ENCODE peak calls at places on chromosomes 3 and 15, in nine cellular contexts. One of them, this sample, is unnamed.
A peak's percentile ranks its signal among the peaks of the same experiment; 100 is the strongest.

GRCh38 chr3:98962189-98962930 is 60.9 kb upstream of the DCBLD2 start:
- DNase-seq in suprapubic skin: no peak
- DNase-seq in K562: no peak
- DNase-seq in GM12878: no peak
- DNase-seq in upper lobe of left lung: no peak
- DNase-seq in stomach: no peak
- DNase-seq in transverse colon: no peak
- DNase-seq in SK-N-SH: no peak
- DNase-seq in HepG2: peak; percentile 52
- DNase-seq in this sample: no peak

GRCh38 chr3:67389176-67389575 is 265.2 kb downstream of the SUCLG2 start:
- DNase-seq in SK-N-SH: no peak
- DNase-seq in suprapubic skin: no peak
- DNase-seq in transverse colon: no peak
- DNase-seq in GM12878: peak; percentile 40
- DNase-seq in K562: no peak
- DNase-seq in HepG2: no peak
- DNase-seq in upper lobe of left lung: no peak
- DNase-seq in stomach: no peak
- DNase-seq in this sample: no peak

GRCh38 chr15:68503213-68503612 is 71.2 kb upstream of the ITGA11 start:
- DNase-seq in GM12878: no peak
- DNase-seq in HepG2: no peak
- DNase-seq in transverse colon: no peak
- DNase-seq in stomach: no peak
- DNase-seq in SK-N-SH: no peak
- DNase-seq in K562: no peak
- DNase-seq in upper lobe of left lung: peak; percentile 4
- DNase-seq in suprapubic skin: no peak
- DNase-seq in this sample: no peak

GRCh38 chr3:32961189-32961715 is 9.8 kb downstream of the CCR4 start:
- DNase-seq in K562: no peak
- DNase-seq in SK-N-SH: no peak
- DNase-seq in HepG2: no peak
- DNase-seq in stomach: no peak
- DNase-seq in suprapubic skin: no peak
- DNase-seq in transverse colon: no peak
- DNase-seq in GM12878: no peak
- DNase-seq in upper lobe of left lung: no peak
- DNase-seq in this sample: peak; percentile 60

GRCh38 chr15:77824361-77824985 is 191.8 kb upstream of the LINGO1 start:
- DNase-seq in HepG2: no peak
- DNase-seq in GM12878: no peak
- DNase-seq in upper lobe of left lung: no peak
- DNase-seq in K562: no peak
- DNase-seq in SK-N-SH: no peak
- DNase-seq in suprapubic skin: no peak
- DNase-seq in transverse colon: no peak
- DNase-seq in stomach: no peak
- DNase-seq in this sample: no peak

GRCh38 chr15:63458021-63458420 is 46.4 kb upstream of the USP3 start:
- DNase-seq in GM12878: no peak
- DNase-seq in SK-N-SH: no peak
- DNase-seq in upper lobe of left lung: no peak
- DNase-seq in transverse colon: no peak
- DNase-seq in suprapubic skin: peak; percentile 13
- DNase-seq in HepG2: no peak
- DNase-seq in stomach: no peak
- DNase-seq in K562: no peak
- DNase-seq in this sample: no peak

GRCh38 chr3:17023006-17023664 is 138.4 kb downstream of the PLCL2 start:
- DNase-seq in upper lobe of left lung: peak; percentile 28
- DNase-seq in HepG2: no peak
- DNase-seq in SK-N-SH: no peak
- DNase-seq in K562: no peak
- DNase-seq in stomach: no peak
- DNase-seq in GM12878: peak; percentile 56
- DNase-seq in suprapubic skin: no peak
- DNase-seq in transverse colon: no peak
- DNase-seq in this sample: no peak

GRCh38 chr3:134552776-134553175 is 66.9 kb downstream of the CEP63 start:
- DNase-seq in upper lobe of left lung: no peak
- DNase-seq in SK-N-SH: no peak
- DNase-seq in GM12878: no peak
- DNase-seq in K562: no peak
- DNase-seq in suprapubic skin: no peak
- DNase-seq in transverse colon: no peak
- DNase-seq in stomach: no peak
- DNase-seq in HepG2: no peak
- DNase-seq in this sample: no peak

GRCh38 chr3:69811452-69812401 is 72.5 kb downstream of the MITF start:
- DNase-seq in stomach: no peak
- DNase-seq in upper lobe of left lung: no peak
- DNase-seq in suprapubic skin: no peak
- DNase-seq in transverse colon: peak; percentile 21
- DNase-seq in GM12878: no peak
- DNase-seq in SK-N-SH: no peak
- DNase-seq in K562: peak; percentile 8
- DNase-seq in HepG2: no peak
- DNase-seq in this sample: no peak

GRCh38 chr3:78737988-78738387 is 1029.8 kb downstream of the ROBO1 start:
- DNase-seq in GM12878: no peak
- DNase-seq in stomach: no peak
- DNase-seq in HepG2: no peak
- DNase-seq in suprapubic skin: no peak
- DNase-seq in SK-N-SH: no peak
- DNase-seq in upper lobe of left lung: no peak
- DNase-seq in K562: no peak
- DNase-seq in transverse colon: no peak
- DNase-seq in this sample: no peak

GRCh38 chr15:92383528-92384326 is 10.0 kb upstream of the ST8SIA2 start:
- DNase-seq in upper lobe of left lung: no peak
- DNase-seq in GM12878: no peak
- DNase-seq in SK-N-SH: peak; percentile 54
- DNase-seq in suprapubic skin: no peak
- DNase-seq in HepG2: peak; percentile 15
- DNase-seq in stomach: no peak
- DNase-seq in K562: peak; percentile 38
- DNase-seq in transverse colon: no peak
- DNase-seq in this sample: no peak

GRCh38 chr15:83108266-83109219 is 1.1 kb downstream of the TM6SF1 start:
- DNase-seq in suprapubic skin: peak; percentile 71
- DNase-seq in upper lobe of left lung: peak; percentile 88
- DNase-seq in stomach: peak; percentile 34
- DNase-seq in transverse colon: peak; percentile 41
- DNase-seq in K562: peak; percentile 46
- DNase-seq in HepG2: no peak
- DNase-seq in GM12878: peak; percentile 24
- DNase-seq in SK-N-SH: peak; percentile 33
- DNase-seq in this sample: no peak

GRCh38 chr3:163490119-163490518 is 1588.2 kb downstream of the SI start:
- DNase-seq in transverse colon: peak; percentile 15
- DNase-seq in GM12878: no peak
- DNase-seq in K562: peak; percentile 59
- DNase-seq in stomach: peak; percentile 39
- DNase-seq in HepG2: peak; percentile 57
- DNase-seq in upper lobe of left lung: peak; percentile 37
- DNase-seq in SK-N-SH: no peak
- DNase-seq in suprapubic skin: no peak
- DNase-seq in this sample: no peak

GRCh38 chr3:25064681-25065080 is 363.4 kb upstream of the RARB start:
- DNase-seq in upper lobe of left lung: no peak
- DNase-seq in suprapubic skin: no peak
- DNase-seq in HepG2: no peak
- DNase-seq in transverse colon: no peak
- DNase-seq in SK-N-SH: no peak
- DNase-seq in GM12878: no peak
- DNase-seq in K562: no peak
- DNase-seq in stomach: no peak
- DNase-seq in this sample: no peak

GRCh38 chr3:171459942-171460225 is 321 bp downstream of the TNIK start:
- DNase-seq in upper lobe of left lung: no peak
- DNase-seq in GM12878: no peak
- DNase-seq in stomach: no peak
- DNase-seq in K562: no peak
- DNase-seq in HepG2: no peak
- DNase-seq in transverse colon: no peak
- DNase-seq in SK-N-SH: no peak
- DNase-seq in suprapubic skin: no peak
- DNase-seq in this sample: no peak

GRCh38 chr3:3800685-3801509 is 1.7 kb downstream of the LRRN1 start:
- DNase-seq in upper lobe of left lung: peak; percentile 25
- DNase-seq in stomach: peak; percentile 61
- DNase-seq in suprapubic skin: peak; percentile 61
- DNase-seq in SK-N-SH: peak; percentile 61
- DNase-seq in K562: no peak
- DNase-seq in HepG2: no peak
- DNase-seq in GM12878: no peak
- DNase-seq in transverse colon: no peak
- DNase-seq in this sample: no peak

GRCh38 chr15:38205502-38206235 is 47.0 kb upstream of the SPRED1 start:
- DNase-seq in SK-N-SH: no peak
- DNase-seq in HepG2: no peak
- DNase-seq in K562: no peak
- DNase-seq in suprapubic skin: no peak
- DNase-seq in GM12878: no peak
- DNase-seq in transverse colon: no peak
- DNase-seq in upper lobe of left lung: no peak
- DNase-seq in stomach: no peak
- DNase-seq in this sample: no peak

GRCh38 chr15:100932676-100933348 is 13.7 kb downstream of the LRRK1 start:
- DNase-seq in SK-N-SH: no peak
- DNase-seq in stomach: no peak
- DNase-seq in GM12878: no peak
- DNase-seq in HepG2: no peak
- DNase-seq in K562: no peak
- DNase-seq in transverse colon: no peak
- DNase-seq in upper lobe of left lung: no peak
- DNase-seq in suprapubic skin: no peak
- DNase-seq in this sample: no peak
- TF ChIP-seq POLR2AphosphoS5 in SK-N-SH: no peak
- TF ChIP-seq POLR2AphosphoS5 in stomach: no peak
- TF ChIP-seq POLR2AphosphoS5 in GM12878: no peak
- TF ChIP-seq POLR2AphosphoS5 in HepG2: no peak
- TF ChIP-seq POLR2AphosphoS5 in K562: no peak
- TF ChIP-seq POLR2AphosphoS5 in transverse colon: no peak
- TF ChIP-seq POLR2AphosphoS5 in upper lobe of left lung: no peak
- TF ChIP-seq POLR2AphosphoS5 in suprapubic skin: no peak
- TF ChIP-seq POLR2AphosphoS5 in this sample: no peak

DNA sequence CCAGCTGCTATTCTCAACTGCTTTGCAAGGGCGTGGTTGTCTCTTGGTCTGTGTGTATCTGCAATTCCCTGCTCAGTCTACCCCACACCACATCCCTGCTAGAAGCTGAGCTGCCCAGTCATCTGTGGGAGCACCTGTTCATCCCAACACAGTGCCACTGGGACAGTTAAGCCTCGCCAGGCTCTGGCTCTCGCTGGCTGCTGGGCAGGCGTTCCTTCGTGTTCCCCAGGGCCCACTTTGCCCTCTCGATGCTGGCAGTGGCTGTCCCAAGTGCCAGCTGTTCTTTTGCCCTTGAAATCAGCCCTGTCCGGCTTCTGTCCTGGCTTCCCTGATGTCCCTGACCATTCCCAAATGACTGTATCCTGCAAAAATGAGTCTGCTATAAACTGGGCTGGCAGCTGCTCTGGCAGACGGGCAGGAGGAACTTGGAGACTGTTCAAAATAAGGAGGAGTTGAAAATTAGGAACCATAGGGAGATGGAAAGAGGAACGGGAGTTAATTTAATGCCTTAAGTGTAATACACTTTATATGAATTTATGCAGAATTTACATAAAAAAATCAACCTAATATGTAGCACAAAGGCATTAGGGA is 91.7 kb upstream of the KLHL25 start:
- DNase-seq in transverse colon: no peak
- DNase-seq in K562: no peak
- DNase-seq in upper lobe of left lung: no peak
- DNase-seq in stomach: no peak
- DNase-seq in HepG2: no peak
- DNase-seq in suprapubic skin: no peak
- DNase-seq in GM12878: no peak
- DNase-seq in SK-N-SH: no peak
- DNase-seq in this sample: no peak
- TF ChIP-seq EP300 in transverse colon: no peak
- TF ChIP-seq EP300 in K562: no peak
- TF ChIP-seq EP300 in upper lobe of left lung: no peak
- TF ChIP-seq EP300 in stomach: no peak
- TF ChIP-seq EP300 in HepG2: no peak
- TF ChIP-seq EP300 in suprapubic skin: no peak
- TF ChIP-seq EP300 in GM12878: no peak
- TF ChIP-seq EP300 in SK-N-SH: no peak
- TF ChIP-seq EP300 in this sample: no peak

DNA sequence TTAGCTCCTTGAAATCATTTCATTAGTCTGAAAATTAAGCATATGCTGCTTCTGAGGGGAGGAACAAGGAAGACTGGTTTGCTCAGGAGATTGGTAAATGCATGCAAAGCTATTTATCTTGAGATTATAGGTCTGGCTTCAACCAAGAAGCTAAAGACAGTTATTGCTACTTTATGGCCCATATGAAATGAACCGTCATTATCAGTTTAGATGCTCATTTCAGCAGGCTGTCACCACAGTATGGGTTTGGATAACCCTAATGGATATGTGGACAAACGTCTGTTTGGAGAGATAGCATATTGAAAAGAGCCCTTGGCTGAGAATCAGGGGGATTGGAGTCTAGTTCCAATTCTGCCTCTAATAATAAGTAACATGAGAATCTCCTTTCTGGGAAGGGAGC is 922.6 kb downstream of the TUSC7 start:
- DNase-seq in K562: no peak
- DNase-seq in HepG2: no peak
- DNase-seq in suprapubic skin: no peak
- DNase-seq in GM12878: no peak
- DNase-seq in stomach: no peak
- DNase-seq in upper lobe of left lung: no peak
- DNase-seq in transverse colon: no peak
- DNase-seq in SK-N-SH: no peak
- DNase-seq in this sample: no peak
- TF ChIP-seq POLR2AphosphoS5 in K562: no peak
- TF ChIP-seq POLR2AphosphoS5 in HepG2: no peak
- TF ChIP-seq POLR2AphosphoS5 in suprapubic skin: no peak
- TF ChIP-seq POLR2AphosphoS5 in GM12878: no peak
- TF ChIP-seq POLR2AphosphoS5 in stomach: no peak
- TF ChIP-seq POLR2AphosphoS5 in upper lobe of left lung: no peak
- TF ChIP-seq POLR2AphosphoS5 in transverse colon: no peak
- TF ChIP-seq POLR2AphosphoS5 in SK-N-SH: no peak
- TF ChIP-seq POLR2AphosphoS5 in this sample: no peak

GRCh38 chr3:197487911-197488391 is 67.8 kb downstream of the BDH1 start:
- DNase-seq in stomach: no peak
- DNase-seq in GM12878: no peak
- DNase-seq in suprapubic skin: no peak
- DNase-seq in upper lobe of left lung: no peak
- DNase-seq in SK-N-SH: no peak
- DNase-seq in transverse colon: no peak
- DNase-seq in HepG2: peak; percentile 72
- DNase-seq in K562: peak; percentile 28
- DNase-seq in this sample: no peak
- TF ChIP-seq EP300 in stomach: no peak
- TF ChIP-seq EP300 in GM12878: no peak
- TF ChIP-seq EP300 in suprapubic skin: no peak
- TF ChIP-seq EP300 in upper lobe of left lung: no peak
- TF ChIP-seq EP300 in SK-N-SH: peak; percentile 80
- TF ChIP-seq EP300 in transverse colon: no peak
- TF ChIP-seq EP300 in HepG2: no peak
- TF ChIP-seq EP300 in K562: no peak
- TF ChIP-seq EP300 in this sample: no peak

This sample was measured in esophagus muscularis mucosa.